ENCODE peak calls at places on chromosome 7, in five cellular contexts. One of them, this sample, is unnamed.

GRCh38 chr7:159030490-159031134 is 114.1 kb downstream of the VIPR2 start:
- DNase-seq in HepG2: peak; percentile 46
- DNase-seq in skeletal muscle cell: no peak
- DNase-seq in effector memory CD4-positive, alpha-beta T cell: no peak
- DNase-seq in CD8-positive, alpha-beta memory T cell: no peak
- DNase-seq in this sample: peak; percentile 16

GRCh38 chr7:155670521-155670920 is 26.1 kb downstream of the RBM33 start:
- DNase-seq in HepG2: no peak
- DNase-seq in skeletal muscle cell: no peak
- DNase-seq in effector memory CD4-positive, alpha-beta T cell: no peak
- DNase-seq in CD8-positive, alpha-beta memory T cell: no peak
- DNase-seq in this sample: no peak

GRCh38 chr7:130695840-130696239 is 9.5 kb upstream of the TSGA13 start:
- DNase-seq in HepG2: peak; percentile 36
- DNase-seq in skeletal muscle cell: no peak
- DNase-seq in effector memory CD4-positive, alpha-beta T cell: no peak
- DNase-seq in CD8-positive, alpha-beta memory T cell: no peak
- DNase-seq in this sample: peak; percentile 63

GRCh38 chr7:83468251-83468739 is 180.6 kb downstream of the SEMA3E start:
- DNase-seq in HepG2: peak; percentile 26
- DNase-seq in skeletal muscle cell: peak; percentile 95
- DNase-seq in effector memory CD4-positive, alpha-beta T cell: no peak
- DNase-seq in CD8-positive, alpha-beta memory T cell: no peak
- DNase-seq in this sample: peak; percentile 99

GRCh38 chr7:131111-132094 is 61.0 kb upstream of the FAM20C start:
- DNase-seq in HepG2: no peak
- DNase-seq in skeletal muscle cell: no peak
- DNase-seq in effector memory CD4-positive, alpha-beta T cell: no peak
- DNase-seq in CD8-positive, alpha-beta memory T cell: no peak
- DNase-seq in this sample: peak; percentile 32

GRCh38 chr7:146249272-146249671 is 132.7 kb downstream of the CNTNAP2 start:
- DNase-seq in HepG2: no peak
- DNase-seq in skeletal muscle cell: no peak
- DNase-seq in effector memory CD4-positive, alpha-beta T cell: no peak
- DNase-seq in CD8-positive, alpha-beta memory T cell: no peak
- DNase-seq in this sample: no peak

GRCh38 chr7:125032943-125033342 is 103.3 kb upstream of the POT1 start:
- DNase-seq in HepG2: no peak
- DNase-seq in skeletal muscle cell: no peak
- DNase-seq in effector memory CD4-positive, alpha-beta T cell: no peak
- DNase-seq in CD8-positive, alpha-beta memory T cell: no peak
- DNase-seq in this sample: no peak

GRCh38 chr7:75756340-75757297 is 15.4 kb downstream of the CCL26 start:
- DNase-seq in HepG2: peak; percentile 70
- DNase-seq in skeletal muscle cell: no peak
- DNase-seq in effector memory CD4-positive, alpha-beta T cell: no peak
- DNase-seq in CD8-positive, alpha-beta memory T cell: no peak
- DNase-seq in this sample: peak; percentile 65

GRCh38 chr7:75914169-75914654 is 743 bp upstream of the POR start:
- DNase-seq in HepG2: no peak
- DNase-seq in skeletal muscle cell: no peak
- DNase-seq in effector memory CD4-positive, alpha-beta T cell: no peak
- DNase-seq in CD8-positive, alpha-beta memory T cell: no peak
- DNase-seq in this sample: no peak

GRCh38 chr7:155700847-155701246 is 56.4 kb downstream of the RBM33 start:
- DNase-seq in HepG2: no peak
- DNase-seq in skeletal muscle cell: no peak
- DNase-seq in effector memory CD4-positive, alpha-beta T cell: no peak
- DNase-seq in CD8-positive, alpha-beta memory T cell: no peak
- DNase-seq in this sample: no peak

GRCh38 chr7:105808703-105809590 is 67.5 kb downstream of the ATXN7L1 start:
- DNase-seq in HepG2: no peak
- DNase-seq in skeletal muscle cell: no peak
- DNase-seq in effector memory CD4-positive, alpha-beta T cell: peak; percentile 44
- DNase-seq in CD8-positive, alpha-beta memory T cell: peak; percentile 54
- DNase-seq in this sample: peak; percentile 67

GRCh38 chr7:4763794-4764185 is 11.6 kb upstream of the AP5Z1 start:
- DNase-seq in HepG2: no peak
- DNase-seq in skeletal muscle cell: no peak
- DNase-seq in effector memory CD4-positive, alpha-beta T cell: no peak
- DNase-seq in CD8-positive, alpha-beta memory T cell: no peak
- DNase-seq in this sample: no peak

GRCh38 chr7:108278776-108279175 is 148.6 kb upstream of the LAMB4 start:
- DNase-seq in HepG2: no peak
- DNase-seq in skeletal muscle cell: no peak
- DNase-seq in effector memory CD4-positive, alpha-beta T cell: no peak
- DNase-seq in CD8-positive, alpha-beta memory T cell: no peak
- DNase-seq in this sample: no peak

GRCh38 chr7:98869374-98870070 is at the start of gene TMEM130:
- DNase-seq in HepG2: no peak
- DNase-seq in skeletal muscle cell: no peak
- DNase-seq in effector memory CD4-positive, alpha-beta T cell: no peak
- DNase-seq in CD8-positive, alpha-beta memory T cell: no peak
- DNase-seq in this sample: peak; percentile 40
- H3K4me3 ChIP-seq in HepG2: no peak within 1 kb of the TSS
- H3K4me3 ChIP-seq in skeletal muscle cell: peak within 1 kb of the TSS; percentile 45
- H3K4me3 ChIP-seq in effector memory CD4-positive, alpha-beta T cell: peak within 1 kb of the TSS; percentile 52
- H3K4me3 ChIP-seq in CD8-positive, alpha-beta memory T cell: no peak within 1 kb of the TSS
- H3K4me3 ChIP-seq in this sample: peak within 1 kb of the TSS; percentile 26

GRCh38 chr7:87151002-87151505 is 1.2 kb upstream of the DMTF1 start:
- DNase-seq in HepG2: no peak
- DNase-seq in skeletal muscle cell: no peak
- DNase-seq in effector memory CD4-positive, alpha-beta T cell: no peak
- DNase-seq in CD8-positive, alpha-beta memory T cell: no peak
- DNase-seq in this sample: no peak
- H3K4me3 ChIP-seq in HepG2: peak overlapping the region; percentile 86
- H3K4me3 ChIP-seq in skeletal muscle cell: no peak overlapping the region
- H3K4me3 ChIP-seq in effector memory CD4-positive, alpha-beta T cell: no peak overlapping the region
- H3K4me3 ChIP-seq in CD8-positive, alpha-beta memory T cell: no peak overlapping the region
- H3K4me3 ChIP-seq in this sample: peak overlapping the region; percentile 87

GRCh38 chr7:1392556-1392955 is 66.7 kb downstream of the MICALL2 start:
- DNase-seq in HepG2: no peak
- DNase-seq in skeletal muscle cell: no peak
- DNase-seq in effector memory CD4-positive, alpha-beta T cell: no peak
- DNase-seq in CD8-positive, alpha-beta memory T cell: no peak
- DNase-seq in this sample: no peak
- H3K4me3 ChIP-seq in HepG2: no peak overlapping the region
- H3K4me3 ChIP-seq in skeletal muscle cell: no peak overlapping the region
- H3K4me3 ChIP-seq in effector memory CD4-positive, alpha-beta T cell: no peak overlapping the region
- H3K4me3 ChIP-seq in CD8-positive, alpha-beta memory T cell: no peak overlapping the region
- H3K4me3 ChIP-seq in this sample: no peak overlapping the region

DNA sequence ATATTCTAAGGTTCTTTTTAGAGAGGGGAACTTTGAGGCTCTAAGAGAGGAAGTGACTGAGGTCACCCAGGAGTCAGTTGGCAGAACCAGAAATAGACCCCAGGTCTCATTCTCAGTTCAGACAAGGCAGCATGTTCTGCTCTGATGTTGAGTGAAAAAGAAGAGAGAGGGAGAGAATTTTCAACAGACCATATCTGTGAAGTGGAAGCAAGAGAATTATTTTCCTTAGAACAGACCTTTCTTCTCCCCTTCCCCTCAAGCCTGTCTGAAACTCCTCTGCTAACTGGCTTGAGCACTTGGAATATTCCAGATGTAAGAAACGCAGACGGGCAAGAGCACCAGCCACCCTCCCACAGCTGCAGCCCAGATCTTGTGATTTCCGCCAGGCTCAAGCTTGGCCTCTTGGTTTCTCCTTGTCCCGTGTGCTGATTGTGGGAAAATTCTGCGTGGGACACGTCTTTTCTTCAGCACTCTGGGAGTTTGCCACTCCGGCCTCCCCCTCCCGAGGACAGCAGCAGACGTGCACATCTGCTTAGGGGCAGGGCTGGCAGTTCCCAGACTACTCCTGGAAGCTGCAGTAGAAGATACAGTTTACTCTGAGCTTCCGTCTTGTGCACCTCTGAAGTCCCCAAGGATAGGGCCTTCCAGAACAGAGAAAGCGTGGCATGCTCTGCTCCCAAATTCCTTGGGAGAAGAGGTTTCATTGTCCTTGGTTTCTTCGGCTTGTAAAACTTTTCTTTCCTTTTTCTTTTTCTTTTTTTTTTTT is 22.7 kb upstream of the IKZF1 start:
- DNase-seq in HepG2: no peak
- DNase-seq in skeletal muscle cell: no peak
- DNase-seq in effector memory CD4-positive, alpha-beta T cell: no peak
- DNase-seq in CD8-positive, alpha-beta memory T cell: no peak
- DNase-seq in this sample: no peak
- H3K4me3 ChIP-seq in HepG2: no peak overlapping the region
- H3K4me3 ChIP-seq in skeletal muscle cell: no peak overlapping the region
- H3K4me3 ChIP-seq in effector memory CD4-positive, alpha-beta T cell: no peak overlapping the region
- H3K4me3 ChIP-seq in CD8-positive, alpha-beta memory T cell: peak overlapping the region; percentile 40
- H3K4me3 ChIP-seq in this sample: no peak overlapping the region

DNA sequence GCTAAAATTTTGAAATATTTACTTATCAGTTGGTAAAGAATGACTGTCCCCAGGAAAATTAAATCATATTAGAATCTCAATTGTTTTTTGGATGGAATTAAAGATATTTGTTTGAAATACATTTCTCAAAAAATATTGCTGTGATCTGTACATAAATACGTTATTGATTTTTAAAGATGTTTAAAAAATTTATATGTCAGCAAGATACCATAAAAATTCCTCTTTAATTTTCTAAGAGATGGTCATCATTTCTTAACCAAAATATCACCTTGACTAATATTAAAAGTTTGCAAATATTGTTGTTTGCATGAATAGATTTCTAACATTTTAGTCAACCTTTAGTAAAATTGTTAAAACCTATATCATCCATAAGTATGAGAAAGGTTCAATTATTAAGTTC is 147.4 kb upstream of the WNT16 start:
- DNase-seq in HepG2: no peak
- DNase-seq in skeletal muscle cell: no peak
- DNase-seq in effector memory CD4-positive, alpha-beta T cell: no peak
- DNase-seq in CD8-positive, alpha-beta memory T cell: no peak
- DNase-seq in this sample: no peak
- H3K4me3 ChIP-seq in HepG2: no peak overlapping the region
- H3K4me3 ChIP-seq in skeletal muscle cell: no peak overlapping the region
- H3K4me3 ChIP-seq in effector memory CD4-positive, alpha-beta T cell: no peak overlapping the region
- H3K4me3 ChIP-seq in CD8-positive, alpha-beta memory T cell: no peak overlapping the region
- H3K4me3 ChIP-seq in this sample: no peak overlapping the region

DNA sequence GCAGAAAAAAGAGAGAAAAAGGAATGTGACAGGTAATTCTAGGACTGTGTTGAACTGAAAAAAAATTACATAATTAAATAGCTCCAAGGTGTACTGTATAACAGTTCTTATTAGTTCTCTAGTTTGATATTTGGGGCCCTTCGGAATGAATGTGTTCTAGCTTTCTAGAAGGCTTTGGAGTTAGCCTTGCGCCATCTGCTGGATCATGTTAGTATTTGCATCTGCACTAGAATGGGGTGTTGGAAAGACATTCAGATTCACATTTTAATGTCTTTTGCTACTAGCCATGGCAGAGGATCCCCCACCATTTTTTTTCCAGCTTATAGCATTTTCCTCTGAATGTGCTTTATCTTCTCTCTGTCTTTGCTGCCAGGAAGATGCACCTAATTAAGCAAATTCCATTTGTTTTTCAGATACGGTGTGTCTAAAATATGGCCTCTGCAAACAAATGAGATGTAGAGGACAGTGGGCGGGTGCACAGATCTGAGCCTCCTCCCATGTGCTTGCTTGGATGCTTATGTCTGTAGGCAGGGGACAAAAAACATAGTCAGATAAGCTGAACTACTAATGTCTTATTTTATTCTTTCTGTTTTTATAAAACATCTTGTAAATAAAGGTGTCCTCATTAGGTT is 238.5 kb downstream of the PHF14 start:
- DNase-seq in HepG2: peak; percentile 55
- DNase-seq in skeletal muscle cell: peak; percentile 9
- DNase-seq in effector memory CD4-positive, alpha-beta T cell: no peak
- DNase-seq in CD8-positive, alpha-beta memory T cell: peak; percentile 7
- DNase-seq in this sample: peak; percentile 48
- H3K4me3 ChIP-seq in HepG2: no peak overlapping the region
- H3K4me3 ChIP-seq in skeletal muscle cell: no peak overlapping the region
- H3K4me3 ChIP-seq in effector memory CD4-positive, alpha-beta T cell: no peak overlapping the region
- H3K4me3 ChIP-seq in CD8-positive, alpha-beta memory T cell: no peak overlapping the region
- H3K4me3 ChIP-seq in this sample: peak overlapping the region; percentile 5

GRCh38 chr7:101813414-101814019 is 3.9 kb upstream of the CUX1 start:
- DNase-seq in HepG2: no peak
- DNase-seq in skeletal muscle cell: no peak
- DNase-seq in effector memory CD4-positive, alpha-beta T cell: no peak
- DNase-seq in CD8-positive, alpha-beta memory T cell: no peak
- DNase-seq in this sample: no peak
- H3K4me3 ChIP-seq in HepG2: no peak overlapping the region
- H3K4me3 ChIP-seq in skeletal muscle cell: peak overlapping the region; percentile 70
- H3K4me3 ChIP-seq in effector memory CD4-positive, alpha-beta T cell: no peak overlapping the region
- H3K4me3 ChIP-seq in CD8-positive, alpha-beta memory T cell: no peak overlapping the region
- H3K4me3 ChIP-seq in this sample: peak overlapping the region; percentile 31

GRCh38 chr7:150629347-150629746 is 2.8 kb downstream of the GIMAP6 start:
- DNase-seq in HepG2: no peak
- DNase-seq in skeletal muscle cell: no peak
- DNase-seq in effector memory CD4-positive, alpha-beta T cell: no peak
- DNase-seq in CD8-positive, alpha-beta memory T cell: no peak
- DNase-seq in this sample: no peak
- H3K4me3 ChIP-seq in HepG2: no peak overlapping the region
- H3K4me3 ChIP-seq in skeletal muscle cell: no peak overlapping the region
- H3K4me3 ChIP-seq in effector memory CD4-positive, alpha-beta T cell: no peak overlapping the region
- H3K4me3 ChIP-seq in CD8-positive, alpha-beta memory T cell: peak overlapping the region; percentile 23
- H3K4me3 ChIP-seq in this sample: no peak overlapping the region

This sample was measured in fibroblast of lung.